ENCODE peak calls at places on chromosomes 1 and 21, in five cellular contexts. One of them, this sample, is unnamed.

GRCh38 chr1:92679980-92680379 is 104.9 kb downstream of the EVI5 start:
- DNase-seq in Caki2: no peak
- DNase-seq in cardiac fibroblast: peak; percentile 4
- DNase-seq in GM23338: no peak
- DNase-seq in fibroblast of lung: no peak
- DNase-seq in this sample: no peak

GRCh38 chr1:223815865-223816264 is 29.9 kb downstream of the TP53BP2 start:
- DNase-seq in GM23338: no peak
- DNase-seq in fibroblast of lung: peak; percentile 56
- DNase-seq in cardiac fibroblast: peak; percentile 65
- DNase-seq in Caki2: no peak
- DNase-seq in this sample: peak; percentile 80

GRCh38 chr1:173356211-173356762 is 120.8 kb upstream of the PRDX6 start:
- DNase-seq in GM23338: no peak
- DNase-seq in cardiac fibroblast: no peak
- DNase-seq in Caki2: no peak
- DNase-seq in fibroblast of lung: peak; percentile 85
- DNase-seq in this sample: no peak

GRCh38 chr1:58155418-58156123 is 391.0 kb downstream of the OMA1 start:
- DNase-seq in GM23338: peak; percentile 87
- DNase-seq in cardiac fibroblast: peak; percentile 1
- DNase-seq in fibroblast of lung: no peak
- DNase-seq in Caki2: no peak
- DNase-seq in this sample: peak; percentile 39

GRCh38 chr1:30523055-30524020 is 200.0 kb downstream of the MATN1 start:
- DNase-seq in Caki2: peak; percentile 60
- DNase-seq in GM23338: no peak
- DNase-seq in fibroblast of lung: peak; percentile 93
- DNase-seq in cardiac fibroblast: peak; percentile 6
- DNase-seq in this sample: peak; percentile 75

GRCh38 chr1:230208619-230209261 is 141.7 kb downstream of the GALNT2 start:
- DNase-seq in Caki2: no peak
- DNase-seq in GM23338: no peak
- DNase-seq in fibroblast of lung: no peak
- DNase-seq in cardiac fibroblast: no peak
- DNase-seq in this sample: no peak

GRCh38 chr1:28161770-28162550 is 14.5 kb downstream of the PTAFR start:
- DNase-seq in Caki2: no peak
- DNase-seq in fibroblast of lung: no peak
- DNase-seq in GM23338: no peak
- DNase-seq in cardiac fibroblast: no peak
- DNase-seq in this sample: no peak

GRCh38 chr1:1928231-1929101 is 9.4 kb upstream of the TMEM52 start:
- DNase-seq in Caki2: no peak
- DNase-seq in fibroblast of lung: no peak
- DNase-seq in GM23338: no peak
- DNase-seq in cardiac fibroblast: no peak
- DNase-seq in this sample: no peak

GRCh38 chr1:30360281-30360680 is 363.1 kb downstream of the MATN1 start:
- DNase-seq in fibroblast of lung: no peak
- DNase-seq in cardiac fibroblast: no peak
- DNase-seq in Caki2: no peak
- DNase-seq in GM23338: no peak
- DNase-seq in this sample: no peak

GRCh38 chr1:6674796-6675195 is 26.8 kb downstream of the DNAJC11 start:
- DNase-seq in GM23338: no peak
- DNase-seq in Caki2: no peak
- DNase-seq in fibroblast of lung: no peak
- DNase-seq in cardiac fibroblast: no peak
- DNase-seq in this sample: no peak

GRCh38 chr1:48495911-48496310 is 23.9 kb upstream of the SPATA6 start:
- DNase-seq in Caki2: no peak
- DNase-seq in fibroblast of lung: no peak
- DNase-seq in GM23338: no peak
- DNase-seq in cardiac fibroblast: no peak
- DNase-seq in this sample: no peak

GRCh38 chr1:188489336-188490112 is 1660.8 kb downstream of the PLA2G4A start:
- DNase-seq in cardiac fibroblast: no peak
- DNase-seq in GM23338: peak; percentile 11
- DNase-seq in Caki2: peak; percentile 63
- DNase-seq in fibroblast of lung: peak; percentile 47
- DNase-seq in this sample: peak; percentile 39

GRCh38 chr1:17196496-17197180 is 8.3 kb upstream of the PADI1 start:
- DNase-seq in cardiac fibroblast: no peak
- DNase-seq in fibroblast of lung: no peak
- DNase-seq in Caki2: no peak
- DNase-seq in GM23338: no peak
- DNase-seq in this sample: no peak

GRCh38 chr1:79364896-79365295 is 358.4 kb upstream of the ADGRL4 start:
- DNase-seq in fibroblast of lung: peak; percentile 49
- DNase-seq in Caki2: no peak
- DNase-seq in GM23338: no peak
- DNase-seq in cardiac fibroblast: peak; percentile 22
- DNase-seq in this sample: no peak

GRCh38 chr21:43323244-43324005 is 103.5 kb downstream of the SIK1 start:
- DNase-seq in Caki2: no peak
- DNase-seq in cardiac fibroblast: no peak
- DNase-seq in GM23338: no peak
- DNase-seq in fibroblast of lung: no peak
- DNase-seq in this sample: no peak

GRCh38 chr1:154849645-154850131 is 20.4 kb downstream of the KCNN3 start:
- DNase-seq in Caki2: no peak
- DNase-seq in cardiac fibroblast: no peak
- DNase-seq in fibroblast of lung: no peak
- DNase-seq in GM23338: no peak
- DNase-seq in this sample: no peak

GRCh38 chr1:10735603-10736305 is 60.7 kb downstream of the CASZ1 start:
- DNase-seq in Caki2: no peak
- DNase-seq in cardiac fibroblast: no peak
- DNase-seq in GM23338: no peak
- DNase-seq in fibroblast of lung: no peak
- DNase-seq in this sample: no peak

GRCh38 chr1:238252033-238252802 is 361.5 kb upstream of the ZP4 start:
- DNase-seq in cardiac fibroblast: peak; percentile 69
- DNase-seq in fibroblast of lung: peak; percentile 57
- DNase-seq in GM23338: peak; percentile 91
- DNase-seq in Caki2: peak; percentile 57
- DNase-seq in this sample: peak; percentile 80

GRCh38 chr1:171379846-171380245 is 65.9 kb downstream of the FMO4 start:
- DNase-seq in Caki2: no peak
- DNase-seq in fibroblast of lung: no peak
- DNase-seq in cardiac fibroblast: no peak
- DNase-seq in GM23338: no peak
- DNase-seq in this sample: no peak

GRCh38 chr1:227541796-227542152 is 21.6 kb upstream of the ZNF678 start:
- DNase-seq in cardiac fibroblast: no peak
- DNase-seq in GM23338: peak; percentile 37
- DNase-seq in fibroblast of lung: peak; percentile 13
- DNase-seq in Caki2: no peak
- DNase-seq in this sample: no peak

GRCh38 chr21:42460391-42461184 is 35.4 kb downstream of the RSPH1 start:
- DNase-seq in GM23338: peak; percentile 49
- DNase-seq in fibroblast of lung: no peak
- DNase-seq in Caki2: no peak
- DNase-seq in cardiac fibroblast: no peak
- DNase-seq in this sample: no peak

GRCh38 chr1:199352351-199352750 is 675.2 kb upstream of the NR5A2 start:
- DNase-seq in fibroblast of lung: no peak
- DNase-seq in GM23338: peak; percentile 5
- DNase-seq in Caki2: no peak
- DNase-seq in cardiac fibroblast: no peak
- DNase-seq in this sample: no peak

GRCh38 chr1:41404308-41404755 is 43.1 kb downstream of the FOXO6 start:
- DNase-seq in Caki2: peak; percentile 16
- DNase-seq in cardiac fibroblast: peak; percentile 31
- DNase-seq in fibroblast of lung: peak; percentile 28
- DNase-seq in GM23338: peak; percentile 90
- DNase-seq in this sample: no peak

GRCh38 chr1:114607223-114607622 is 25.8 kb upstream of the BCAS2 start:
- DNase-seq in Caki2: no peak
- DNase-seq in GM23338: no peak
- DNase-seq in fibroblast of lung: no peak
- DNase-seq in cardiac fibroblast: no peak
- DNase-seq in this sample: no peak

GRCh38 chr1:31038360-31038759 is 27.2 kb downstream of the PUM1 start:
- DNase-seq in Caki2: no peak
- DNase-seq in cardiac fibroblast: peak; percentile 76
- DNase-seq in fibroblast of lung: peak; percentile 82
- DNase-seq in GM23338: no peak
- DNase-seq in this sample: no peak

GRCh38 chr21:41712730-41713129 is 54.1 kb downstream of the RIPK4 start:
- DNase-seq in fibroblast of lung: no peak
- DNase-seq in cardiac fibroblast: no peak
- DNase-seq in GM23338: no peak
- DNase-seq in Caki2: no peak
- DNase-seq in this sample: no peak

GRCh38 chr1:214638997-214639396 is 36.0 kb downstream of the CENPF start:
- DNase-seq in Caki2: no peak
- DNase-seq in cardiac fibroblast: no peak
- DNase-seq in GM23338: no peak
- DNase-seq in fibroblast of lung: peak; percentile 43
- DNase-seq in this sample: no peak

This sample was measured in ACHN.